ENCODE peak calls at places on chromosomes 7 and 10, in seven cellular contexts. C is trophoblast cell, K is neural progenitor cell, E is heart left ventricle, F is stomach, N is right lobe of liver, Y is spleen. I is an unnamed sample.

GRCh38 chr10:70970830-70971229 is 82.5 kb upstream of the PCBD1 start:
- DNase-seq in Y (no peak), N (no peak), C (no peak), K (peak; percentile 56), E (no peak), F (no peak), I (no peak)

GRCh38 chr10:126059101-126059826 is 162.9 kb downstream of the FANK1 start:
- DNase-seq in C (no peak), Y (no peak), K (no peak), N (no peak), E (no peak), F (no peak), I (no peak)

GRCh38 chr10:77771851-77772250 is 134.2 kb upstream of the KCNMA1 start:
- DNase-seq in Y (no peak), F (no peak), K (no peak), C (no peak), N (no peak), E (no peak), I (no peak)

GRCh38 chr10:114042895-114043531 is 653 bp upstream of the ADRB1 start:
- DNase-seq in E (peak; percentile 55), F (peak; percentile 36), C (no peak), N (peak; percentile 27), K (peak; percentile 67), Y (no peak), I (peak; percentile 49)

GRCh38 chr10:129766611-129767550 is 197.2 kb downstream of the EBF3 start:
- DNase-seq in N (no peak), C (no peak), K (no peak), F (peak; percentile 23), E (peak; percentile 12), Y (peak; percentile 59), I (no peak)

GRCh38 chr10:96319754-96320514 is 15.7 kb downstream of the DNTT start:
- DNase-seq in Y (no peak), N (no peak), K (no peak), C (no peak), E (no peak), F (no peak), I (no peak)

GRCh38 chr7:87316846-87317545 is 28.5 kb upstream of the CROT start:
- DNase-seq in Y (no peak), F (no peak), E (no peak), N (no peak), C (peak; percentile 31), K (peak; percentile 9), I (no peak)

GRCh38 chr7:5526190-5527037 is 102.8 kb upstream of the TNRC18 start:
- DNase-seq in Y (peak; percentile 83), F (peak; percentile 60), C (peak; percentile 64), K (peak; percentile 50), N (peak; percentile 40), E (peak; percentile 48), I (peak; percentile 83)

GRCh38 chr10:3780766-3781457 is 4.1 kb downstream of the KLF6 start:
- DNase-seq in F (no peak), N (no peak), Y (peak; percentile 83), C (peak; percentile 60), K (no peak), E (no peak), I (no peak)

GRCh38 chr10:31320598-31321211 is 1.7 kb downstream of the ZEB1 start:
- DNase-seq in F (no peak), C (no peak), K (peak; percentile 70), E (peak; percentile 61), N (peak; percentile 58), Y (peak; percentile 85), I (peak; percentile 81)

GRCh38 chr7:151003572-151003971 is 12.8 kb downstream of the NOS3 start:
- DNase-seq in F (no peak), N (no peak), E (no peak), Y (no peak), C (no peak), K (no peak), I (no peak)

GRCh38 chr10:131179386-131179785 is 132.1 kb downstream of the TCERG1L start:
- DNase-seq in K (peak; percentile 23), E (no peak), F (no peak), C (no peak), Y (peak; percentile 58), N (no peak), I (no peak)

GRCh38 chr10:50653758-50654157 is 30.0 kb upstream of the SGMS1 start:
- DNase-seq in K (no peak), N (no peak), E (no peak), Y (no peak), F (no peak), C (no peak), I (no peak)

GRCh38 chr7:96481831-96482230 is 159.9 kb upstream of the SLC25A13 start:
- DNase-seq in Y (no peak), C (peak; percentile 29), F (no peak), N (no peak), E (no peak), K (no peak), I (no peak)

GRCh38 chr7:909358-910329 is 33.3 kb downstream of the GET4 start:
- DNase-seq in K (peak; percentile 58), N (peak; percentile 77), Y (peak; percentile 92), C (no peak), E (peak; percentile 77), F (peak; percentile 52), I (peak; percentile 89)

GRCh38 chr10:123429631-123430257 is 236.4 kb upstream of the GPR26 start:
- DNase-seq in C (peak; percentile 33), N (no peak), F (no peak), Y (no peak), E (no peak), K (peak; percentile 55), I (no peak)

GRCh38 chr7:75650671-75651070 is 88.1 kb downstream of the HIP1 start:
- DNase-seq in E (peak; percentile 53), C (no peak), K (peak; percentile 33), Y (peak; percentile 87), F (peak; percentile 66), N (peak; percentile 65), I (peak; percentile 88)

GRCh38 chr10:74202356-74202755 is 51.3 kb downstream of the ADK start:
- DNase-seq in C (no peak), N (no peak), Y (no peak), E (no peak), F (no peak), K (no peak), I (no peak)

GRCh38 chr10:70982443-70982842 is 94.1 kb upstream of the PCBD1 start:
- DNase-seq in C (no peak), F (no peak), Y (peak; percentile 33), E (no peak), K (no peak), N (no peak), I (no peak)

GRCh38 chr7:17185690-17186070 is 112.8 kb upstream of the AHR start:
- DNase-seq in K (no peak), C (no peak), Y (no peak), E (no peak), N (no peak), F (no peak), I (no peak)

GRCh38 chr7:132386249-132386681 is 190.0 kb downstream of the PLXNA4 start:
- DNase-seq in N (peak; percentile 82), E (peak; percentile 37), Y (peak; percentile 69), C (no peak), K (no peak), F (peak; percentile 78), I (peak; percentile 81)

GRCh38 chr7:117088623-117089199 is 135.4 kb downstream of the ST7 start:
- DNase-seq in F (no peak), K (no peak), N (no peak), Y (no peak), C (no peak), E (no peak), I (no peak)

GRCh38 chr7:1925973-1926907 is 256.2 kb downstream of the ELFN1 start:
- DNase-seq in N (no peak), C (no peak), E (no peak), K (no peak), F (no peak), Y (no peak), I (no peak)

GRCh38 chr7:148434181-148434769 is 156.3 kb upstream of the C7orf33 start:
- DNase-seq in Y (no peak), C (peak; percentile 7), N (no peak), F (no peak), E (no peak), K (no peak), I (no peak)

GRCh38 chr10:104435822-104436221 is 82.2 kb downstream of the CFAP58 start:
- DNase-seq in E (no peak), K (no peak), Y (no peak), N (no peak), F (no peak), C (peak; percentile 31), I (no peak)

GRCh38 chr10:6786579-6787031 is 206.5 kb upstream of the PRKCQ start:
- DNase-seq in F (no peak), E (no peak), N (no peak), Y (no peak), C (peak; percentile 12), K (no peak), I (no peak)
- H3K27ac ChIP-seq in F (no peak overlapping the region), E (no peak overlapping the region), N (no peak overlapping the region), Y (no peak overlapping the region), C (no peak overlapping the region), K (no peak overlapping the region), I (no peak overlapping the region)

DNA sequence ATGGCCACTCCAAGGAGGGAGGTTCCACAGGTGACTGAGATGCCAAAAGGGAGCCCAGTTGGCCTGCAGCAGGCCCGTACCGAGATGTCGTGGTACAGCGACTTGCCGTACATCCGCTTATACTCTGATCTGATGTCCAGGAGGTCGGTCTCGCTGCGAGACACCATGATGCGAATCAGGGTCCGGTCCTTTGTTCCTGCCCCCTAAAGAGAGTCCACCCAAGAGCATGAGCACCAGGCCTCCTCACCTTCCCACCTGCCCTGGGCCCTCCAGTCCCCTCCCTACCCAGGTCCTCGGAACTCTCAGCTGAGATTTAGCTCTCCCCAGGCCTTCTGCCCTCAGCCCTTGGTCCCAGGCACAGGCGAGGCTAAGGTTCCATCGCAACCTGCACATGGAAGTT is 25.0 kb downstream of the PLAC9 start:
- DNase-seq in F (no peak), Y (peak; percentile 52), E (no peak), K (no peak), C (no peak), N (no peak), I (peak; percentile 42)
- H3K36me3 ChIP-seq in F (peaks cover 100% of the 10 kb centered on the region), Y (peaks cover 100% of the 10 kb centered on the region), E (peaks cover 92% of the 10 kb centered on the region), K (no peaks in the 10 kb centered on the region), C (peaks cover 51% of the 10 kb centered on the region), N (no peaks in the 10 kb centered on the region), I (no peaks in the 10 kb centered on the region)

DNA sequence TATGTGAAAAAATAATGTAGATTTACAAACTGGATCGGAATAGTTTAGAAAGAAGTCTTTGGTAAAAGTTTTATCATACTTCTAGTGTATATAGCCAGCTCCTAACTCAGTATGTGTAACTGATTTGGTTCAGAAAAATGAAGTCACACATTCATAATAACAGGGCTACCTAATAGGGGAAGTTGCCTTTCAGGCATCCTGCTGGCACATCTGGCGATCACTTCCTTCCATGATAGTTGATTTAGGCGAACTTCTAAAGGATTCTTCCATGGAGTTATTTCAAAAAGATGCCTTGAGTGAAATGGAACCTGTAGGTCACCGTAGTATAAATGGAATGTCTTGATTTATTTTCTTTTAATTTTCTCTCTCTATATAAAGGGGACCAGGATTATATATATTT is 69.1 kb downstream of the SHH start:
- DNase-seq in F (no peak), K (no peak), E (no peak), C (no peak), Y (no peak), N (no peak), I (no peak)
- H3K4me3 ChIP-seq in F (no peak overlapping the region), K (no peak overlapping the region), E (no peak overlapping the region), C (no peak overlapping the region), Y (no peak overlapping the region), N (no peak overlapping the region), I (no peak overlapping the region)

GRCh38 chr7:90387470-90388240 is 15.6 kb upstream of the CLDN12 start:
- DNase-seq in Y (no peak), N (no peak), C (no peak), K (no peak), E (no peak), F (no peak), I (no peak)
- H3K27ac ChIP-seq in Y (no peak overlapping the region), N (no peak overlapping the region), C (no peak overlapping the region), K (no peak overlapping the region), E (no peak overlapping the region), F (no peak overlapping the region), I (no peak overlapping the region)

GRCh38 chr7:98191668-98192431 is 19.4 kb upstream of the BHLHA15 start:
- DNase-seq in Y (no peak), E (no peak), F (no peak), K (no peak), N (no peak), C (no peak), I (no peak)
- H3K36me3 ChIP-seq in Y (peaks cover 99% of the 10 kb centered on the region), E (peaks cover 83% of the 10 kb centered on the region), F (peaks cover 91% of the 10 kb centered on the region), K (no peaks in the 10 kb centered on the region), N (no peaks in the 10 kb centered on the region), C (peaks cover 28% of the 10 kb centered on the region), I (peaks cover 2% of the 10 kb centered on the region)